ENCODE peak calls at places on chromosomes 2 and 18, in eight cellular contexts. R is SK-N-SH, G is GM12878, Y is esophagus muscularis mucosa, I is sigmoid colon, K is stomach, M is H1, B is transverse colon. V is an unnamed sample. For H3K27me3, the result is how much of the 10 kb centered on the place peaks cover.

GRCh38 chr2:101162561-101163330 is 11.6 kb upstream of the TBC1D8 start:
- DNase-seq in R (no peak), G (no peak), Y (no peak), I (no peak), K (no peak), M (peak), B (peak), V (no peak)

GRCh38 chr2:98598781-98599428 is 9.4 kb downstream of the COA5 start:
- DNase-seq in R (no peak), G (no peak), Y (no peak), I (no peak), K (no peak), M (no peak), B (no peak), V (no peak)

GRCh38 chr2:183070942-183071844 is 7.4 kb upstream of the DUSP19 start:
- DNase-seq in R (no peak), G (no peak), Y (no peak), I (no peak), K (peak), M (peak), B (peak), V (no peak)

GRCh38 chr2:134087371-134087921 is 166.4 kb upstream of the MGAT5 start:
- DNase-seq in R (no peak), G (no peak), Y (no peak), I (no peak), K (peak), M (no peak), B (no peak), V (no peak)

GRCh38 chr18:8706545-8706980 is 1.2 kb downstream of the MTCL1 start:
- DNase-seq in R (no peak), G (no peak), Y (no peak), I (peak), K (no peak), M (no peak), B (no peak), V (no peak)

GRCh38 chr2:119240311-119241204 is 16.9 kb downstream of the STEAP3 start:
- DNase-seq in R (peak), G (no peak), Y (no peak), I (no peak), K (peak), M (no peak), B (peak), V (no peak)

GRCh38 chr2:79935771-79936657 is 368.5 kb downstream of the LRRTM1 start:
- DNase-seq in R (peak), G (no peak), Y (no peak), I (no peak), K (peak), M (no peak), B (peak), V (no peak)

GRCh38 chr2:85852979-85853498 is 35.8 kb downstream of the ST3GAL5 start:
- DNase-seq in R (peak), G (peak), Y (peak), I (no peak), K (peak), M (no peak), B (peak), V (no peak)

GRCh38 chr2:18309627-18310026 is 250.8 kb downstream of the RDH14 start:
- DNase-seq in R (no peak), G (no peak), Y (no peak), I (no peak), K (no peak), M (no peak), B (no peak), V (no peak)

GRCh38 chr2:172084484-172084733 is 898 bp upstream of the DLX1 start:
- DNase-seq in R (no peak), G (no peak), Y (no peak), I (no peak), K (no peak), M (no peak), B (no peak), V (no peak)

GRCh38 chr2:198657520-198658121 is 800.1 kb downstream of the SATB2 start:
- DNase-seq in R (peak), G (no peak), Y (no peak), I (no peak), K (no peak), M (no peak), B (peak), V (no peak)

GRCh38 chr2:116719841-116720240 is 1094.7 kb upstream of the DDX18 start:
- DNase-seq in R (no peak), G (no peak), Y (no peak), I (no peak), K (no peak), M (no peak), B (no peak), V (no peak)

GRCh38 chr2:132830321-132830720 is 160.3 kb upstream of the LYPD1 start:
- DNase-seq in R (no peak), G (no peak), Y (no peak), I (no peak), K (no peak), M (no peak), B (no peak), V (no peak)

GRCh38 chr2:240573071-240573515 is 4.8 kb downstream of the RNPEPL1 start:
- DNase-seq in R (no peak), G (no peak), Y (no peak), I (peak), K (no peak), M (no peak), B (no peak), V (no peak)

GRCh38 chr2:128755693-128756371 is 437.2 kb upstream of the HS6ST1 start:
- DNase-seq in R (no peak), G (no peak), Y (peak), I (no peak), K (no peak), M (no peak), B (no peak), V (no peak)

GRCh38 chr18:74806700-74807416 is 209.2 kb downstream of the ZNF407 start:
- DNase-seq in R (no peak), G (peak), Y (no peak), I (no peak), K (no peak), M (no peak), B (no peak), V (no peak)

GRCh38 chr2:218024871-218025270 is 22.1 kb upstream of the TNS1 start:
- DNase-seq in R (peak), G (no peak), Y (no peak), I (peak), K (peak), M (peak), B (no peak), V (peak)

GRCh38 chr2:46050027-46050426 is 247.2 kb upstream of the EPAS1 start:
- DNase-seq in R (no peak), G (no peak), Y (no peak), I (no peak), K (peak), M (no peak), B (no peak), V (no peak)

GRCh38 chr2:9228781-9229469 is 22.3 kb downstream of the ASAP2 start:
- DNase-seq in R (no peak), G (no peak), Y (no peak), I (no peak), K (no peak), M (peak), B (no peak), V (no peak)

GRCh38 chr2:162202203-162202602 is 41.0 kb downstream of the FAP start:
- DNase-seq in R (no peak), G (no peak), Y (no peak), I (no peak), K (no peak), M (no peak), B (no peak), V (no peak)

GRCh38 chr18:13449651-13450050 is 231.1 kb downstream of the LDLRAD4 start:
- DNase-seq in R (no peak), G (no peak), Y (no peak), I (no peak), K (no peak), M (no peak), B (no peak), V (peak)

GRCh38 chr2:232309592-232309991 is 69.0 kb upstream of the ALPP start:
- DNase-seq in R (no peak), G (no peak), Y (no peak), I (no peak), K (no peak), M (no peak), B (no peak), V (no peak)

GRCh38 chr2:46363535-46364170 is 66.4 kb downstream of the EPAS1 start:
- DNase-seq in R (no peak), G (no peak), Y (no peak), I (no peak), K (no peak), M (no peak), B (no peak), V (no peak)

GRCh38 chr18:49241852-49242251 is 218.6 kb downstream of the DYM start:
- DNase-seq in R (no peak), G (no peak), Y (no peak), I (no peak), K (no peak), M (no peak), B (no peak), V (no peak)

GRCh38 chr2:3730646-3731045 is 27.3 kb downstream of the DCDC2C start:
- DNase-seq in R (no peak), G (no peak), Y (no peak), I (no peak), K (no peak), M (no peak), B (no peak), V (no peak)

GRCh38 chr2:210681481-210681880 is 125.1 kb downstream of the CPS1 start:
- DNase-seq in R (no peak), G (no peak), Y (no peak), I (no peak), K (no peak), M (no peak), B (no peak), V (no peak)

GRCh38 chr18:79211844-79212243 is 142.7 kb downstream of the ATP9B start:
- DNase-seq in R (no peak), G (no peak), Y (no peak), I (no peak), K (no peak), M (no peak), B (no peak), V (no peak)

GRCh38 chr18:62450546-62451395 is 72.1 kb upstream of the ZCCHC2 start:
- DNase-seq in R (peak), G (no peak), Y (peak), I (peak), K (peak), M (no peak), B (no peak), V (no peak)

GRCh38 chr2:159456500-159457426 is 159.6 kb downstream of the BAZ2B start:
- DNase-seq in R (no peak), G (no peak), Y (no peak), I (no peak), K (no peak), M (no peak), B (no peak), V (no peak)

GRCh38 chr2:159457589-159457988 is 158.8 kb downstream of the BAZ2B start:
- DNase-seq in R (no peak), G (no peak), Y (no peak), I (no peak), K (no peak), M (no peak), B (no peak), V (no peak)

GRCh38 chr2:159454185-159454584 is 162.2 kb downstream of the BAZ2B start:
- DNase-seq in R (no peak), G (no peak), Y (no peak), I (no peak), K (no peak), M (no peak), B (no peak), V (no peak)

GRCh38 chr2:159459279-159459678 is 157.1 kb downstream of the BAZ2B start:
- DNase-seq in R (no peak), G (no peak), Y (no peak), I (no peak), K (no peak), M (no peak), B (no peak), V (no peak)

DNA sequence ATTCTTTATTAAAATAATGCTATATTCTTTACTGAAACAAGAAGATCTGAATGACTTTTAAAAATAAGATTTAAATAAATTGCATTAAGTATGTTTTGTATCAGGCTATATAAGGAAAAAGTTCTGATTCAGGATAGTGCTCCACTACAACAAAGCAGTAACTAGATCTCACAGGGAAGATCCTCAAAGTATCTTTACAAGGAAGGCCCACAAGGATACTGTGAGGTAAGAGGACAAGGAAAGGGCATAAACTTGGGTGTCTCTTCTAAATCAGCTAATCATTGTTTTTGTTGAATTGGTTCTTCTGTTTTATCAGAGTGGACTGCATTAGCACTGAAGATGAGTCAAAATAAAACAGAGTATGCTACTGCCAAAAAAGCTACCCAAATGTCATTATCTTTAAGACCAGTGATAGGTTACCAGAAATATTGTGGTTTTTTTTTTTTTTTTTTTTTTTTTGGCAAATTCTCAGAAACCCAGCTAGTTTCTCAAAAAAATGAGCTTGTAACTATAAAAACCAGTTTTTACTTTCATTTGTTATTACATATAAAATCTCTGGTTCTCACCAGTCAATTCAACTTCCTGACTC is 160.9 kb downstream of the BAZ2B start:
- DNase-seq in R (no peak), G (no peak), Y (no peak), I (no peak), K (no peak), M (no peak), B (no peak), V (no peak)
- TF ChIP-seq EP300 in R (no peak), G (no peak), Y (no peak), I (no peak), K (no peak), M (no peak), B (no peak), V (no peak)

DNA sequence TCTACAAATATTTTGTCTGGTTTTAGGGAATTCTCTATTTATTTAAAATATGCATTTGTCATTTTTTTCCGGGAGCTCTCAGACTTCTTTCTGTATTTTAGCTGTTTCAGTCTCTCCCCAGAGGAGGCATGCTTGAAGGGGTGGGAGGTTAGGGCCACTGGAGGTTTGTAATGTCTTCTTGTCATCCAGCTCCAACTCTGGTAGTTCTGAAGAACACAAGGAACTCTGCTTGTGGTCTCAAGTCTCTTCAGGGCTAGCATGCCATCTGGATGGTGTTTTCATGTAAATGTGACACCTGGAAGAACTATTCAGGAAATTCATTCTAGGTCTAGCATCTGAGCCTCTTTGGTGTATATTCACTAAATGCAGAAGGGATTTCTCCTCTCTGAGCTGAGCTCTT is 518.4 kb upstream of the DCC start:
- DNase-seq in R (no peak), G (no peak), Y (no peak), I (no peak), K (no peak), M (no peak), B (no peak), V (no peak)
- TF ChIP-seq POLR2AphosphoS5 in R (no peak), G (no peak), Y (no peak), I (no peak), K (no peak), M (no peak), B (no peak), V (no peak)

GRCh38 chr2:174340400-174341300 is 5.9 kb downstream of the SP9 start:
- DNase-seq in R (peak), G (no peak), Y (no peak), I (no peak), K (no peak), M (peak), B (no peak), V (peak)

GRCh38 chr2:174341995-174342571 is 7.3 kb downstream of the SP9 start:
- DNase-seq in R (peak), G (no peak), Y (no peak), I (no peak), K (no peak), M (peak), B (no peak), V (no peak)

GRCh38 chr2:174339971-174340399 is 5.2 kb downstream of the SP9 start:
- DNase-seq in R (no peak), G (no peak), Y (no peak), I (no peak), K (no peak), M (no peak), B (no peak), V (no peak)

GRCh38 chr2:174342600-174343342 is 8.0 kb downstream of the SP9 start:
- DNase-seq in R (no peak), G (no peak), Y (no peak), I (no peak), K (no peak), M (no peak), B (no peak), V (no peak)

GRCh38 chr2:174341301-174341994 is 6.7 kb downstream of the SP9 start:
- DNase-seq in R (peak), G (peak), Y (no peak), I (peak), K (peak), M (peak), B (peak), V (peak)
- H3K27me3 ChIP-seq in R (half or more), G (under half), Y (half or more), I (half or more), K (half or more), M (half or more), B (half or more), V (half or more)

GRCh38 chr2:15941483-15941853 is 1.1 kb downstream of the MYCN start:
- DNase-seq in R (peak), G (no peak), Y (no peak), I (no peak), K (no peak), M (peak), B (no peak), V (no peak)
- TF ChIP-seq EP300 in R (no peak), G (no peak), Y (no peak), I (no peak), K (no peak), M (no peak), B (no peak), V (no peak)

GRCh38 chr18:23302514-23302851 is 150.6 kb upstream of the RIOK3 start:
- DNase-seq in R (no peak), G (no peak), Y (no peak), I (no peak), K (no peak), M (no peak), B (no peak), V (no peak)

GRCh38 chr18:23302852-23303527 is 150.1 kb upstream of the RIOK3 start:
- DNase-seq in R (no peak), G (no peak), Y (no peak), I (no peak), K (no peak), M (no peak), B (no peak), V (no peak)

GRCh38 chr18:23301971-23302370 is 151.1 kb upstream of the RIOK3 start:
- DNase-seq in R (no peak), G (no peak), Y (no peak), I (no peak), K (no peak), M (no peak), B (no peak), V (no peak)

DNA sequence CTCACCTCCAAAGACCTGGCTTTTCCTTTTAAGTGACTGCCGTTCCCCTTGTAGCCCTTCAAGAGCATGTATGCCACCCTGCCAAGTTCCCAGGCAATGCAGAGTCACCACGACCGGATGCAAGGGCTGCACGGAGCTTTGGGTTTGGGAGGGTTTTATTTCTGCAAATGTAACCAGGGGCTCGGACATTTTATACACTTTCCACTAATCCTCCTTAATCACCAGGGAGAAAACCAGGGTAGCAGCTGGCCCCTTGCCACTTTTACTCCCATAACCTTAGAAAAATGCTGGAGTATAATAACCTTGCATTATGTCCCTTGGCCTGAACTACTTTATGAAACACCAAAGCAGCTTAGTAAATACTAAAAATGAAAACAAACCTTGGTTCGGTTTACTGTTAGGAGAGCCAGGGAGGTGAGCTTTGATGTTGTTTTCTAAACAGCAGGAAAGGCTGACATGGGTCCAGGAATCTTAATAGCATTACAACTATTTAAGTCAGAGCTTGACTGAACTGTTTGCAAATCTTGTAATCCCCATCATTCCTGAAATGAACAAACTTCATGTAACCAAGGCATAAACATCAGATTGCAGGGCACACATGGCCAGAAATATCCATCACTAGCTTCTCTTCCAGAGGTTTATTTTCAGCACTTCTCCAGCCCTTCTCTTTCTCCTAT is 152.7 kb upstream of the RIOK3 start:
- DNase-seq in R (no peak), G (no peak), Y (no peak), I (no peak), K (no peak), M (no peak), B (no peak), V (no peak)
- TF ChIP-seq POLR2AphosphoS5 in R (no peak), G (no peak), Y (no peak), I (no peak), K (peak), M (no peak), B (no peak), V (no peak)

V was measured in suprapubic skin.